ENCODE peak calls at places on chromosomes 2 and 18, in eight cellular contexts. J, U, T, L, A, G, C and M are unnamed samples.

GRCh38 chr2:136611451-136611850 is 153.9 kb upstream of the THSD7B start:
- DNase-seq in C (no peak), J (no peak), L (no peak), U (no peak), G (no peak), T (no peak), A (no peak), M (no peak)

GRCh38 chr2:240372051-240372450 is 63.4 kb upstream of the GPC1 start:
- DNase-seq in C (no peak), U (no peak), J (no peak), T (no peak), L (no peak), G (no peak), A (no peak), M (no peak)

GRCh38 chr2:10039658-10040410 is 3.5 kb upstream of the KLF11 start:
- DNase-seq in L (peak; percentile 13), U (no peak), C (no peak), T (no peak), J (peak; percentile 94), G (peak; percentile 63), A (no peak), M (no peak)

GRCh38 chr2:118907759-118908158 is 34.2 kb upstream of the MARCO start:
- DNase-seq in L (no peak), C (no peak), A (no peak), J (no peak), G (no peak), T (no peak), U (no peak), M (no peak)

GRCh38 chr2:9095690-9096089 is 92.2 kb upstream of the MBOAT2 start:
- DNase-seq in J (peak; percentile 51), U (peak; percentile 44), G (peak; percentile 62), A (no peak), L (peak; percentile 54), T (no peak), C (no peak), M (peak; percentile 66)

GRCh38 chr2:85230637-85231036 is 97.2 kb downstream of the TGOLN2 start:
- DNase-seq in L (no peak), U (no peak), G (no peak), A (no peak), J (no peak), C (no peak), T (no peak), M (no peak)

GRCh38 chr18:48757906-48758305 is 192.9 kb downstream of the SMAD7 start:
- DNase-seq in L (no peak), J (no peak), T (no peak), U (no peak), A (no peak), C (no peak), G (no peak), M (no peak)

GRCh38 chr2:176999331-176999730 is 213.3 kb upstream of the HNRNPA3 start:
- DNase-seq in L (peak; percentile 62), A (no peak), U (peak; percentile 1), G (no peak), T (no peak), C (no peak), J (no peak), M (no peak)

GRCh38 chr2:136051001-136051724 is 65.7 kb upstream of the DARS1 start:
- DNase-seq in C (no peak), L (no peak), U (no peak), J (no peak), T (no peak), A (no peak), G (no peak), M (no peak)

GRCh38 chr18:58838946-58839345 is 25.7 kb upstream of the ZNF532 start:
- DNase-seq in J (no peak), U (no peak), G (no peak), C (no peak), T (no peak), L (no peak), A (no peak), M (no peak)

GRCh38 chr2:72913531-72914225 is 3.6 kb upstream of the EMX1 start:
- DNase-seq in A (no peak), L (no peak), G (no peak), C (no peak), T (no peak), U (no peak), J (no peak), M (no peak)
- TF ChIP-seq CTCF in A (no peak), L (peak; percentile 15), G (no peak), C (no peak), T (no peak), U (no peak), J (no peak), M (no peak)

DNA sequence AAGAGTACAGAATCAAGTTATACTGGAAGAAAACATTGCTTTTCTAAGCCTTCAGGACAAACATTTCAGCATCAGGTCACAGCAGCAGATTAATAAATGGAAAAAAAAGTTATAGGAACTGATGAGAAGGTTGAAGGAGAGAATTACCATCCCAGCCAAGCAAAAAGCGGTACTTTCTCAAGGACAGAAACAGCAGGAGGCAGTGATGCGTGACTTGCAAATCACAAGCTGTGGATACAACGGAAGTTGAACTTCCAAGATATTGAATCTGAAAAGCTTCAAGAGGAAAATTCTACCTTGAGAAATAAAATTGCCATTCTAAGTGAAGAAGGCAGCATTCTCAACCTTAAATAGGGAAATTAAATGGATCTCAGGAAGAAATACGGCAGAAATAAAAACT is 18.5 kb upstream of the SERPINB12 start:
- DNase-seq in J (no peak), U (peak; percentile 10), T (no peak), C (no peak), G (no peak), L (no peak), A (no peak), M (no peak)
- TF ChIP-seq CTCF in J (no peak), U (no peak), T (no peak), C (no peak), G (no peak), L (no peak), A (no peak), M (no peak)

DNA sequence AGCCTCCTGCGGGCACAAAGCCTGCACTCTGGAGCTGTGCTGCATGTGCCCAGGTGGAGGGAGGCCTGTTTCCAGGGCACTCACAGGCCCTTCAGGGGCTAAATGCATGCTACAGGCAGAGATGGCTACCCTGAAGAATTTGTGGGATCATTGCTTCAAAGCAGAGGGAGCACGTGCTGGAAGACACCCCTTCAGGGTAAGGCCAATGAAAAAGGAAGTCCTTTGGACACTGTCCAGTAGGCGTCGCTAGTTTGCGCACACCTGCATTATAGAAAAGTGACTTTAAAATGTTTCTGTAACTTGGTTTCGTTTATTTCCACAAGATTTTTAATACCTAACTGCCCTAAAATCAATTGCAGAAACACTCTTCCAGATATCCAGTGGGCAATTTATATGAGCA is 325.3 kb downstream of the ZNF516 start:
- DNase-seq in A (no peak), T (no peak), C (no peak), G (no peak), U (no peak), L (no peak), J (no peak), M (no peak)
- TF ChIP-seq CTCF in A (no peak), T (no peak), C (no peak), G (no peak), U (no peak), L (no peak), J (no peak), M (peak; percentile 9)

DNA sequence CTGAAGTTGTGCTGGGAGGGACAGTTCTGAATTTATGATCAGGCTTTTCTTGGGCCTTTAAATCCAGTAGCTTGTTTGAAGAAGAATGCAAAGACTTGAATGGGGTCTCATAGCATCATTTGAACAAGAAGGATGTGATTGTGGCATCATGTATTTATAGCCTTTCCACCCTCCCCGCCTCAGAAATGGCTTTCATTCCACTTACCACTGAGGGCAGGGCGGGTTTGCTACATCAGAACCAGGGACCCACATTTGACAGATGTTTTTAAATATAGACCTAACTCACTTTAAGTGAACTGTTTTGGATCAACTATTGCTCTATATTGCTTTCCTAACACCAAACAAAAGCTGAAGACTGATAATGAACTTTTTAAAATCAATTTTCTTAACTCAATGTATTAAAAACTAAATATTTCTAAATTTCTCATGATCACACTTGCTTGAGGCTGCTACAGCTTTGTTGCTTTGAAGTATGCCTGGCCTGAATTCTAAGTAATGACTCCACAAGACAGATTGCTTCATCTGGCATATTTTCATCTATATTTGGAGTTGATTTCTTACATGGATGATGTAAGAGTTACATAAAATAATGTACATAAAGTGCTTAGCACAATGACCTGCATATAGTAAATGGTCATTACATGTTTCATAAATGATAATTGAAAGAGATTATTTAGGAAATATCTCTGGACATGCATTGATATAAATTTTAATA is 1552.9 kb upstream of the SLC39A10 start:
- DNase-seq in G (no peak), C (no peak), U (no peak), A (no peak), J (no peak), L (no peak), T (no peak), M (no peak)
- TF ChIP-seq CTCF in G (no peak), C (no peak), U (no peak), A (no peak), J (no peak), L (no peak), T (no peak), M (no peak)

GRCh38 chr2:38261569-38262513 is 115.2 kb downstream of the ATL2 start:
- DNase-seq in U (no peak), A (no peak), J (no peak), G (no peak), C (no peak), T (no peak), L (no peak), M (no peak)
- TF ChIP-seq CTCF in U (no peak), A (no peak), J (no peak), G (no peak), C (no peak), T (no peak), L (no peak), M (no peak)

GRCh38 chr2:65639156-65639876 is 206.9 kb upstream of the SPRED2 start:
- DNase-seq in L (peak; percentile 85), C (no peak), A (no peak), U (peak; percentile 34), J (no peak), T (no peak), G (no peak), M (no peak)

GRCh38 chr2:65637061-65637460 is 204.7 kb upstream of the SPRED2 start:
- DNase-seq in J (no peak), A (no peak), L (no peak), G (no peak), U (no peak), T (no peak), C (no peak), M (no peak)

GRCh38 chr2:65636024-65636423 is 203.6 kb upstream of the SPRED2 start:
- DNase-seq in J (no peak), T (no peak), U (no peak), C (no peak), A (no peak), L (no peak), G (no peak), M (no peak)

GRCh38 chr2:65640793-65641103 is 208.3 kb upstream of the SPRED2 start:
- DNase-seq in L (no peak), A (no peak), C (no peak), G (no peak), J (no peak), T (no peak), U (no peak), M (no peak)

GRCh38 chr2:65638438-65638837 is 206.0 kb upstream of the SPRED2 start:
- DNase-seq in C (no peak), A (no peak), J (no peak), U (no peak), L (no peak), T (no peak), G (no peak), M (no peak)
- TF ChIP-seq CTCF in C (no peak), A (no peak), J (no peak), U (no peak), L (peak; percentile 7), T (no peak), G (no peak), M (no peak)